ENCODE peak calls at places on chromosome 7, in six cellular contexts. H is cardiac fibroblast, W is amniotic stem cell, C is NCI-H748 treated with DMSO at 0.1 percent for 48 hours, N is GM23248, V is T-helper 9 cell. S is an unnamed sample.

GRCh38 chr7:25260862-25261454 is 32.7 kb upstream of the NPVF start:
- DNase-seq in H (peak), W (no peak), C (no peak), N (peak), V (no peak), S (no peak)

GRCh38 chr7:28376634-28377033 is 35.7 kb upstream of the CREB5 start:
- DNase-seq in H (no peak), W (no peak), C (no peak), N (no peak), V (no peak), S (no peak)

GRCh38 chr7:484365-485101 is 35.1 kb downstream of the PDGFA start:
- DNase-seq in H (no peak), W (no peak), C (no peak), N (no peak), V (no peak), S (no peak)

GRCh38 chr7:158816995-158817394 is 12.3 kb downstream of the ESYT2 start:
- DNase-seq in H (no peak), W (no peak), C (no peak), N (no peak), V (no peak), S (no peak)

GRCh38 chr7:155280446-155281410 is 16.9 kb upstream of the INSIG1 start:
- DNase-seq in H (no peak), W (no peak), C (no peak), N (no peak), V (no peak), S (no peak)

GRCh38 chr7:157309990-157310668 is 26.7 kb upstream of the DNAJB6 start:
- DNase-seq in H (peak), W (peak), C (no peak), N (peak), V (no peak), S (no peak)

GRCh38 chr7:137957887-137958286 is 44.0 kb downstream of the CREB3L2 start:
- DNase-seq in H (peak), W (no peak), C (no peak), N (peak), V (no peak), S (no peak)

GRCh38 chr7:157693071-157693520 is 356.3 kb downstream of the DNAJB6 start:
- DNase-seq in H (no peak), W (no peak), C (no peak), N (no peak), V (no peak), S (no peak)

S was measured in effector CD4-positive, alpha-beta T cell.